ENCODE peak calls at places on chromosomes 13 and 19, in nine cellular contexts. J, F, S, K, X, W, Y, E and H are unnamed samples. For H3K4me1, the result is how much of the 10 kb centered on the place peaks cover.

GRCh38 chr13:30898721-30899188 is 7.3 kb upstream of the MEDAG start:
- DNase-seq in J (no peak), F (no peak), S (peak), K (no peak), X (no peak), W (no peak), Y (no peak), E (peak), H (no peak)

GRCh38 chr13:40190656-40191100 is 475.8 kb downstream of the FOXO1 start:
- DNase-seq in J (peak), F (no peak), S (no peak), K (peak), X (no peak), W (peak), Y (no peak), E (peak), H (peak)

GRCh38 chr13:98997738-98998641 is 20.1 kb upstream of the DOCK9 start:
- DNase-seq in J (no peak), F (no peak), S (no peak), K (no peak), X (no peak), W (no peak), Y (no peak), E (peak), H (no peak)

GRCh38 chr19:7968796-7969559 is 25.5 kb upstream of the TIMM44 start:
- DNase-seq in J (no peak), F (no peak), S (no peak), K (no peak), X (no peak), W (no peak), Y (no peak), E (no peak), H (no peak)

GRCh38 chr13:107847406-107847805 is 367.9 kb downstream of the LIG4 start:
- DNase-seq in J (no peak), F (no peak), S (no peak), K (no peak), X (peak), W (no peak), Y (no peak), E (no peak), H (no peak)

GRCh38 chr13:111326621-111326965 is 6.2 kb downstream of the TEX29 start:
- DNase-seq in J (no peak), F (no peak), S (no peak), K (no peak), X (no peak), W (no peak), Y (no peak), E (no peak), H (no peak)

GRCh38 chr19:48770734-48771472 is 15.6 kb downstream of the FGF21 start:
- DNase-seq in J (no peak), F (no peak), S (no peak), K (no peak), X (peak), W (no peak), Y (no peak), E (no peak), H (no peak)

GRCh38 chr19:12937243-12938053 is 961 bp upstream of the CALR start:
- DNase-seq in J (peak), F (no peak), S (peak), K (no peak), X (peak), W (no peak), Y (no peak), E (no peak), H (peak)

GRCh38 chr19:2888739-2889224 is 11.9 kb upstream of the ZNF57 start:
- DNase-seq in J (peak), F (peak), S (no peak), K (no peak), X (peak), W (peak), Y (no peak), E (no peak), H (no peak)

GRCh38 chr13:43195112-43195511 is 171.7 kb downstream of the DNAJC15 start:
- DNase-seq in J (no peak), F (no peak), S (no peak), K (no peak), X (no peak), W (no peak), Y (no peak), E (no peak), H (no peak)

DNA sequence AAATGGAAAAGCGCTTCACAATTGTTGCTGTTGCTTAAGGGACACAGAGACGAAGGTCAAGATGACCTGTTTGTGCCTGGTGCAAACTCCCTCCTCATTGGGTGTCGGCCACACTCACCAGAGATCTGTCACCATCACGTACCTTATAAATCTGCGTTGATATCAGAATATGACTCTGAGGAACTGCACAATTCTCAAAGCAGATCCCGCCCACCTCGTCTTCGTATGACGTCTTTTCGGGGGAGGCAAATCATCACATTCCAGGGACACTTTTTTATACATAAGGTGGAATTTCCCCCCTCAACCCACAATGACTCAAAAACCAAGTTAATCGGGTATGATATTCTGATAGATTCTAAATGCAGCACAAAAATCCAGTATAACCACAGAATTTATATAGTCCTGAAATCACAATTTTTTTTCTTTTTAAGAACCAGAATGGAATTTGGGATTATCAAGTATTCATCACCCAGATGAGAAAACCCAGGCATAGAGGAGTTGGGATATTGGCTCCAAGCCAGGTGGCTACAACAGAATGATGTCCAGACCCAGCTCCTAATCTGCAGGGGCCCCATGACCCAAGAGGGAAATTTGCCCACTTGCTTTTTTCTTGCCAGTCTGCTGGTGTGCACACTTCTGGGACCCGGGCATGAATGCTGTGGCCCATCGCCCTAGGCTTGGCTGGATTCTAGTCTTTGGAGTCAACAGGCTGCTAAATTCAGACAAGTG is 50.6 kb upstream of the MTIF3 start:
- DNase-seq in J (no peak), F (no peak), S (no peak), K (no peak), X (no peak), W (no peak), Y (no peak), E (no peak), H (no peak)
- H3K4me1 ChIP-seq in J (under half), F (under half), S (under half), K (under half), X (under half), W (under half), Y (under half), E (under half), H (under half)

DNA sequence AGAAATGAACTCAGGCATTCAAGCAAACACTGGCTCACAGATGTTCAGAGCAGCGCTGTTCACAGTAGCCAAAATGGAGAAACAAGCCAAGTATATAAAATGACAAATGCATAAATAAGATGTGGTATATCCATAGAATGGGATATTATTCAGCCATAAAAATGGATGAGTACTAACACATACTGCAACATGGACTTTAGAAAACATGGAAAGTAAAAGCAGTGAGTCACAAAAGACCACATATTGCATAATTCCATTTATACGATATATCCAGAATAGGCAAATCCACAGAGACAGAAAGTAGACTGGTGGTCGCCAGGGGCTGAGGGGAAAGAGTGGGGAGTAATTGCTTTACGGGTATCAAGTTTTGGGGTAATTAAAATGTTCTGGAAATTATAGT is 6.6 kb downstream of the ZNF837 start:
- DNase-seq in J (no peak), F (no peak), S (no peak), K (no peak), X (no peak), W (no peak), Y (no peak), E (no peak), H (no peak)
- H3K4me1 ChIP-seq in J (under half), F (under half), S (under half), K (under half), X (under half), W (under half), Y (under half), E (under half), H (under half)

DNA sequence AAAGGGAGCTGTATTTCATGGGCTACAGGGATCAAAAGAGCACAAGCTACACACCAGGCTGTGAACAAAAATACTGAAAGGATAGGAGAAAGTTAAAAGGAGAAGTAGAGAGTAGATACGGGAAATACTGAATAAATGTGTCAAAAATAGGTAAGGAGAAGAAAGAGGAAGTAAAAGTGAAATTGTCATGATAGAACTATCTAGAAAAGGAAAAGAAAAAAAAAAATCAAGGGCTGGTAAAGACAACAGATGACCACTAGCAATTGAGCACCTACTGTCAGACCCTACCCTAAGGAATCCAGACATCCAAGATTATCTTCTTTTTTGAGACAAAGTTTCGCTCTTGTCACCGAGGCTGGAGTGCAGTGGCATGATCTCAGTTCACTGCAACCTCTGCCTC is 4.8 kb downstream of the RUBCNL start:
- DNase-seq in J (no peak), F (no peak), S (no peak), K (no peak), X (no peak), W (no peak), Y (no peak), E (no peak), H (no peak)
- H3K4me1 ChIP-seq in J (under half), F (under half), S (under half), K (under half), X (under half), W (under half), Y (under half), E (under half), H (under half)

GRCh38 chr19:6095760-6096159 is 14.5 kb downstream of the RFX2 start:
- DNase-seq in J (no peak), F (no peak), S (no peak), K (no peak), X (no peak), W (no peak), Y (no peak), E (no peak), H (no peak)
- H3K4me1 ChIP-seq in J (under half), F (under half), S (under half), K (half or more), X (under half), W (under half), Y (under half), E (under half), H (under half)

DNA sequence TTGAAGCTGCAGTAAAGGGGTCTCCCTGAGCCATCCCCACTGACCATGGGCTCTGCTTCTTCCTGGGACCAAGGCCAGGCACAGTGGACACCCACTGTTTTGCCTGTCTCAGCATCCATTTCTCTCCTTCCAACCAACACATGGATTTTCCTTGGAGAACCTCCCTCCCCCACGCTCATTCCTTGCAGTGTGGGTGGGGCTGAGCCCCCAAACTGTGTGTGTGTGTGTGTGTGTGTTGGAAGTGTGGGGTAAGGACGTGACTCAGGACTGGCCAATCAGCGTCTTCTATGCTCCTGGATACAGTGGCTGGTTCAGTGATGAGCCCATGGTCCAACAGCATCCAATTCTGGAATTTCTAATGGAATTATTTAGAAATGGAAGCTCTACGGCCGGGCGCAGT is 18.8 kb downstream of the CEBPA start:
- DNase-seq in J (no peak), F (no peak), S (no peak), K (no peak), X (no peak), W (no peak), Y (no peak), E (no peak), H (no peak)
- H3K4me1 ChIP-seq in J (under half), F (under half), S (under half), K (under half), X (under half), W (under half), Y (under half), E (under half), H (under half)

DNA sequence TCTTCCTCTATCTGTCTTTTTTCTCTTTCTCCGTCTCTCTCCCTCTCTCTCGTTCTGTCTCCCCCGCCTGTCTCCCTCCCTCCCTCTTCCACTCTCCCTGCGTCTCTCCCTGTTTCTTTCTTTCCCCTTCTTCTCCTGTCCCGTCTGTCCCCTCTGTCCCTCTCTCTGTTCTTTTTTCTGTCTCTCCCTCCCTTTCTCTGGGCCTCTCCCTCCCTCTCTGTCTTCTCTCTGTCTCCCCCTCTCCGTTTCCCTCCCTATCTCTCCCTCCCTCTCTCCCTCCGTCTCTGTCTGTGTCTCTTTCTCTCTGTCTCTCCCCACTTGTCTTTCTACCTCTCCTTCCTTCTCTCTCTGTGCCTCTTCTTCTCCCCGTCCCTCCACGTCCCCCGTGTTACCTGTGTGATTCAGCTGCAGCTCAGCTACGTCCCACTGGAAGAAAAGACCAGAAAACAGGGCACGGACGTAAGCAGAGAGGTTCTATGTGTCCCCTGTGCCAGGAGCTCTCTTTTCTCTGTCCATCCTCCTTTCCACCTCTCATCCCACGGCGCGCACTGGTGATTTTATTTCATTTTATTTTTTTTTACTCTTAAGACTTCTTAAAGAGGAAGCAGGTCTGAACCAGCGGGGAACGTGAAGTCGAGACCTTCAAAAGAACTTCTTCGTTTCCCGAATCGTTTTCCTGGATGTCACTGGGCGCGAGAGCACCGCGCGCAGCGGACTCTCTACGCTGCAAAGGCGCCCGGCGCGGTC is 1.1 kb downstream of the CD70 start:
- DNase-seq in J (no peak), F (no peak), S (no peak), K (no peak), X (peak), W (no peak), Y (no peak), E (no peak), H (no peak)
- H3K4me1 ChIP-seq in J (under half), F (under half), S (under half), K (under half), X (under half), W (under half), Y (under half), E (under half), H (under half)